ENCODE peak calls at places on chromosomes 5 and 9, in five cellular contexts. I is pancreas, Y is spleen, S is tibial nerve, D is fibroblast of lung. U is an unnamed sample. For H3K27me3, the result is how much of the 10 kb centered on the place peaks cover.

GRCh38 chr9:36924071-36924470 is 110.0 kb downstream of the PAX5 start:
- DNase-seq in I (no peak), Y (no peak), S (no peak), D (peak), U (no peak)

GRCh38 chr9:122379340-122379739 is 8.5 kb downstream of the PTGS1 start:
- DNase-seq in I (no peak), Y (no peak), S (no peak), D (no peak), U (no peak)

GRCh38 chr5:96590796-96591195 is 71.4 kb upstream of the CAST start:
- DNase-seq in I (no peak), Y (no peak), S (no peak), D (peak), U (no peak)

GRCh38 chr9:99778829-99779228 is 42.9 kb upstream of the NR4A3 start:
- DNase-seq in I (no peak), Y (no peak), S (no peak), D (no peak), U (no peak)

GRCh38 chr9:98101868-98102273 is 17.2 kb downstream of the TRIM14 start:
- DNase-seq in I (no peak), Y (peak), S (no peak), D (no peak), U (no peak)

GRCh38 chr9:136100700-136101614 is 5.9 kb upstream of the NACC2 start:
- DNase-seq in I (no peak), Y (no peak), S (no peak), D (no peak), U (no peak)

GRCh38 chr9:124377985-124378384 is 37.3 kb downstream of the PSMB7 start:
- DNase-seq in I (no peak), Y (no peak), S (no peak), D (no peak), U (no peak)

GRCh38 chr9:121222524-121223171 is 21.0 kb upstream of the RAB14 start:
- DNase-seq in I (no peak), Y (no peak), S (no peak), D (peak), U (no peak)

GRCh38 chr9:121339437-121339836 is 30.6 kb downstream of the STOM start:
- DNase-seq in I (no peak), Y (no peak), S (no peak), D (no peak), U (no peak)

GRCh38 chr5:131379723-131380122 is 115.9 kb downstream of the CDC42SE2 start:
- DNase-seq in I (no peak), Y (no peak), S (no peak), D (peak), U (no peak)

GRCh38 chr9:16363916-16364315 is 506.6 kb downstream of the BNC2 start:
- DNase-seq in I (no peak), Y (no peak), S (no peak), D (no peak), U (no peak)

DNA sequence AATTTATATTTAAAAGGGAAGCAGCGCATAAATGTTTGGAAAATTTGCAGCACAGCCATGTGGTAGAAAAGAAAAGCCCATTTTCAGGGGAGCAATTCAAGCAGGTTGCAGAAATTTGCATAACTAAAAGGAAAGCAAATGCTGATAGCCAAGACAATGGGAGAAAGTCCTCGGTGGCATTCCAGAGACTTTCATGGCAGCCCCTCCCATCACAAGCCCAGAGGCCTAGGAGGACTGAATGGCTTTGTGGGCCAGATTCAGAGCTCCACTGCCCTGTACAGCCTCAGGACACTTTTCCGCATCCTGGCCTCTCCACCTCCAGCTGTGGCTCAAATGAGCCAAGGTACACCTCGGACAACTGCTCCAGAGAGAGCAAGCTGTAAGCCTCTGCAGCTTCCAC is 462.9 kb downstream of the CDK5RAP2 start:
- DNase-seq in I (no peak), Y (no peak), S (no peak), D (no peak), U (no peak)
- TF ChIP-seq CTCF in I (no peak), Y (no peak), S (no peak), D (no peak), U (no peak)

GRCh38 chr9:132410642-132411041 is 631 bp downstream of the CFAP77 start:
- DNase-seq in I (no peak), Y (peak), S (no peak), D (no peak), U (no peak)
- H3K27me3 ChIP-seq in I (under half), Y (half or more), S (half or more), D (under half), U (under half)

GRCh38 chr5:116297296-116297814 is 212.5 kb downstream of the COMMD10 start:
- DNase-seq in I (no peak), Y (no peak), S (no peak), D (no peak), U (no peak)

GRCh38 chr5:116303810-116304209 is 219.0 kb downstream of the COMMD10 start:
- DNase-seq in I (no peak), Y (no peak), S (no peak), D (no peak), U (no peak)

GRCh38 chr5:116300016-116300601 is 215.3 kb downstream of the COMMD10 start:
- DNase-seq in I (no peak), Y (no peak), S (no peak), D (no peak), U (no peak)

GRCh38 chr5:116303340-116303739 is 218.5 kb downstream of the COMMD10 start:
- DNase-seq in I (no peak), Y (no peak), S (no peak), D (no peak), U (no peak)

DNA sequence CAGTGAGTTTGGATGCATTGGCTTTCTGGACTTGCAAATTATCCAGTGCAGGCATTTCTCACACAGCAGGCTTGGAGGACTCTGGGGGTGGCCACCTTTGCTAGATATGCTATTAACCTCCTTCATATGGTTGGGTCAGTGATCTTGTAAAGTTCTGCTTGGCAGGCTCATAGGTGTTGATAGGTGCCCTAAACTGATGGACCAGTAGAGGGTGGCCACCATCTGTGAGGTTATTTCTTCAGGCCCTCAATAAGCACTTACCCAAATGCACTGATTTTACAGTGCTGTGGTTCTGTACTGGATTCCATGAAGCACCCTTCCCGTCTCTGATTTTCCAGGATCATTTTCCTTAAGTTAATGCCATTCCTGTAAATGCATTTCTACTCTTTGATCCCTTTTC is 216.3 kb downstream of the COMMD10 start:
- DNase-seq in I (no peak), Y (no peak), S (no peak), D (no peak), U (no peak)
- H3K4me3 ChIP-seq in I (no peak), Y (no peak), S (no peak), D (no peak), U (no peak)

DNA sequence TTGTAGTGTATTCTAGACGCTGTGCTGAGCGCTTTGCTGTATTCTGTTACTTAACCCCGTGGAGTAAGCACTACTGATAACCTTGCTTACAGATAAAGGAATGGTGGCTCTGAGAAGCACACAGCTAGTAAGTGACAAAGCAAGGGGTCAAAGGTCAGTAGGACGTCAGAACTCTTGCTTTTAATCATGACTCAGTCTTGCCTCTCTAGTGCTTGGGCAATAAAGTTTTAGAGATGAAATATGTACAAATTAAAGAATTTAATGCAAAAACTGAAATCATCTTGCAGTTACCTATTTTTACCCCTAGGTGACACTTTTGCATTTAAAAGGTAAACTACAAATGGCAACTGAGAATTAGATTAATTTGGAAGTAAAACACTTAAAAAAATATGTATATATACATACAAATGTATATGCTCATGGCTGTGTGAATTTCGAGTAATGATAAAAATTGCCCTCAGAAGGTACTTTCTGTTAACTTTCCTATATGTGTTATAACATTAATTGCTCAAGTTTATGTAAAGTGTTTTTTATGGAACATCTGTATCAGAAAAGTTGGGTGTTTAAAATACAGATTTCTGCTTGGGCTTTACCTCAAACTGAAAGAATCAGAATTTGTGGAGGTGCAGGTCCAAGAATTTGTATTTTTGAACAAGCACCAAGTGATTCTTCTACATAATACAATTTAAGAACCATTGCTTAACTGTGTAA is 175.1 kb upstream of the DAB2 start:
- DNase-seq in I (no peak), Y (no peak), S (no peak), D (peak), U (no peak)
- TF ChIP-seq CTCF in I (peak), Y (peak), S (peak), D (peak), U (peak)